ENCODE peak calls at places on chromosomes 12 and 14, in ten cellular contexts. N is lower leg skin, L is A549, J is body of pancreas, V is ovary, R is uterus, D is HepG2, E is esophagus squamous epithelium, Q is transverse colon, G is stomach. K is an unnamed sample.
A peak's percentile ranks its signal among the peaks of the same experiment; 100 is the strongest.

GRCh38 chr12:64256166-64256800 is 34.2 kb upstream of the KICS2 start:
- DNase-seq in E (no peak), G (no peak), N (no peak), J (no peak), V (no peak), D (peak; percentile 49), Q (no peak), L (peak; percentile 65), R (no peak), K (no peak)

GRCh38 chr14:23146423-23146910 is 27.4 kb upstream of the CEBPE start:
- DNase-seq in J (no peak), Q (no peak), L (no peak), N (no peak), E (no peak), V (no peak), D (no peak), G (no peak), R (no peak), K (no peak)

GRCh38 chr12:130465046-130465445 is 127.4 kb downstream of the PIWIL1 start:
- DNase-seq in Q (no peak), V (no peak), R (no peak), G (no peak), D (no peak), E (no peak), N (no peak), L (no peak), J (no peak), K (no peak)

GRCh38 chr14:105647784-105648608 is 121.6 kb downstream of the TMEM121 start:
- DNase-seq in D (no peak), N (no peak), E (no peak), R (no peak), G (no peak), L (no peak), V (no peak), Q (no peak), J (no peak), K (no peak)

GRCh38 chr12:93415723-93416464 is 25.9 kb downstream of the UBE2N start:
- DNase-seq in G (no peak), R (no peak), Q (no peak), J (no peak), E (no peak), D (no peak), L (no peak), V (no peak), N (no peak), K (no peak)

GRCh38 chr14:77051101-77051500 is 22.6 kb upstream of the IRF2BPL start:
- DNase-seq in V (no peak), R (peak; percentile 34), G (peak; percentile 60), L (no peak), Q (no peak), E (no peak), D (no peak), J (peak; percentile 56), N (peak; percentile 81), K (no peak)

GRCh38 chr12:41795066-41795465 is 349.6 kb downstream of the GXYLT1 start:
- DNase-seq in V (no peak), J (no peak), R (no peak), G (no peak), L (no peak), E (no peak), Q (no peak), D (no peak), N (no peak), K (no peak)

GRCh38 chr12:3536096-3536875 is 45.3 kb downstream of the PRMT8 start:
- DNase-seq in R (no peak), V (no peak), D (no peak), L (no peak), Q (no peak), G (no peak), N (no peak), J (no peak), E (no peak), K (no peak)

GRCh38 chr12:64943686-64944085 is 119.2 kb downstream of the TBC1D30 start:
- DNase-seq in D (no peak), J (no peak), Q (no peak), V (no peak), L (no peak), G (no peak), R (no peak), E (no peak), N (no peak), K (no peak)

DNA sequence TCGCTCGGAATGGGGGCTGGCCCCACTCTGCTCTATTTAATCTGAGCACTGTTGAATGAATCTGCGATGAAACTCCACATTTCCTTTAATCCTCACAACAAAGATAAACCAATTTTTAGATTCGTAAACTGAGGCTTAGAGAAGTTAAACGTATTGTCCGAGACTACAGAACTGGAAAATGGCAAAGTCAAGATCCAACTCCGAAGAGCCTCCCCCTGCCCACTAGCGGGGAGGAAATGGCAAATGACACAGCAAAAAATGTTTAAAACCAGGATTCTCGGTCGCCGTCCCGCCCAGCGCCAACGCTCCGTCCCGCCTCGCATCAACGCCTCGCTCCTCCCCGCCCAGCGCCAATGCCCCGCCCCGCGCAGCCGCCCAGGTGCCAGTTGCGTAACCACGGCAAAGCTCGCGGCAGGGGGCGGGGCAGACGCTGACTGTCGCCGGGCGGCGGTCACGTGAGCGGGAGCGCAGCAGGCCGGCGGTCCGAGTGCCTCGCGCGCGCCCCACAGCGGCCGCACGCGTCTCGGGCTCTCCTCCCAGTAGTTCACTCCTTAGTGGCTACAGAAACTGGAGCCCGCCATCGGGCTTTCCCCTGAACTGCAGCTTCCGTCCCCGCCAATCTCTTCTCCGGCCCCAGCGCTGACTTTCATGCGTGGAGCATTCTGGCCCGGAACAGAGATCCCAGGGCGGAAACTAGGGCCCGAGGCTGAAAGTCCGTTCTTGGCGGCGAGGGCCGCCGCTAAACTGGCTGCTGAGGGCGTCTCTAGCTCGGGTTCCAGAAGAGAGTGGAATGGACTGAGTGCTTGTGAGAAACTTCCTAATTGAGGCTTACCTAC is 13.6 kb upstream of the LRRC23 start:
- DNase-seq in V (peak; percentile 99), Q (peak; percentile 99), N (peak; percentile 95), L (peak; percentile 99), R (peak; percentile 97), J (peak; percentile 99), G (peak; percentile 99), D (peak; percentile 88), E (peak; percentile 71), K (peak; percentile 92)
- TF ChIP-seq POLR2A in V (peak; percentile 73), Q (peak; percentile 54), N (no peak), L (peak; percentile 70), R (peak; percentile 67), J (peak; percentile 70), G (no peak), D (peak; percentile 73), E (peak; percentile 67), K (peak; percentile 44)

GRCh38 chr12:32397703-32398102 is 1.7 kb upstream of the FGD4 start:
- DNase-seq in L (no peak), D (no peak), J (no peak), Q (no peak), R (no peak), G (no peak), V (no peak), E (no peak), N (no peak), K (no peak)

GRCh38 chr12:32400866-32401265 is 1.5 kb downstream of the FGD4 start:
- DNase-seq in R (no peak), V (no peak), Q (no peak), E (no peak), J (no peak), N (no peak), D (no peak), G (no peak), L (no peak), K (no peak)

GRCh38 chr12:32399045-32399372 is 349 bp upstream of the FGD4 start:
- DNase-seq in Q (peak; percentile 88), L (no peak), E (no peak), D (no peak), N (no peak), R (no peak), G (no peak), V (no peak), J (no peak), K (no peak)

GRCh38 chr12:32400114-32400672 is 835 bp downstream of the FGD4 start:
- DNase-seq in E (no peak), R (no peak), Q (peak; percentile 63), N (no peak), L (peak; percentile 30), D (no peak), V (no peak), J (no peak), G (peak; percentile 57), K (peak; percentile 31)

DNA sequence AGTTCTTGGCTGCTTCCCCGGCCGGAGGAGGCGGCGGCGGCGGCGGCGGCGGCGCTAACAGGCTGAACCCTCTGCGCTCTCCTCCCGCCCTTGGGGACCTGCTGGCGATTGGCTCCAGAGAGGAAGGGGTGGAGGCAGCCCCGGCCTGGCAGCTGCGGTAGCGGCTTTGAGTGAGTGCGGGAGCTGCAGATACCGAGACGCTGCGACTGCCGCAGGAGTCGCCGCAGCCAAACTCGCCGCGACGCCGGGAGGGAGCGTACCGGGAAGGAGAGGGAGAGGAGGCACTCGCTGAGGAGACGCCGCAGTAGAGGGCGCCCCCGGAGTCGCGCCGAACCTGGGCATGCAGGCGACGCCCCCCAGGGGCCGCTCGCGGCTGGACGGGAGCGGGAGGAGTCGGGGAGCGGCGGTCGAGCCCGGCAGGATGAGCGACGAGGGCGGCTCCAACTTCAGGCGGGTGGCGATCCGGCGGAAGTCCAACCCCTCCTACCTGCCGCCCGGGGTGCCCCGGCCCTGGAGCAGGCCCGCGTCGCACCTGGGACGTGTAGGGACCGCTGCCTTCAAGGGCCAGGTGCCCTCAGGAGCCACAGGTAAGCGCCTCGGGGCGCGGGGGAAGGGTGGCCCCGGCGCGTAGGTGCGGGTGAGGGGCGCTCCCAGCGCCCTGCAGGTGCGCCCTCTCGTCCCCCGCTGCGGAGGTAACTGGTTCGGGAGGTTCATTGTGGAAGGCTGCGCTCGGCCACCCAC is at the start of gene FGD4:
- DNase-seq in J (peak; percentile 96), R (peak; percentile 61), G (peak; percentile 92), V (peak; percentile 88), Q (peak; percentile 41), D (peak; percentile 69), N (peak; percentile 82), L (peak; percentile 91), E (peak; percentile 12), K (peak; percentile 92)
- TF ChIP-seq POLR2A in J (peak; percentile 97), R (peak; percentile 49), G (peak; percentile 88), V (peak; percentile 48), Q (peak; percentile 98), D (no peak), N (no peak), L (peak; percentile 55), E (peak; percentile 90), K (peak; percentile 56)

DNA sequence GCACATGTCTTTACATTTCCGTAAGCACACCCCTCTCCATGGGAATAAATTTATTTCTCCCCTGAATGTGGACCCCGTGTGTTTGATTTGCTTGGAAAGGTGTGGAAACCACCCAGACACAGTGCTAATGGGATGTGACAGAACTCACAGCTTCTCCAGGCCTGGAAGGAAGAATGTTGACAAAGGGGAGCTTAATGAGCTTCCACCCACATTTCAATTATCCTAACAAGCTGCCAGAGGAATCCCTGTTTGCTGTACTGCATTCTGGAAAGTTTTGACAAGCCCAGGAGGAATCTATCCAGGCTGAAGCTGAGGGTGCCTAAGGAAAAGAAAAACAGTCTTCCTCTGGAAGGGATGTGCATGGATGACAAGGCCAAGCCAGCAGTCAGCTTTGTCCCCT is 51.2 kb upstream of the CCDC60 start:
- DNase-seq in V (no peak), Q (no peak), L (no peak), G (no peak), R (no peak), E (no peak), N (no peak), J (no peak), D (no peak), K (no peak)
- TF ChIP-seq POLR2A in V (no peak), Q (no peak), L (no peak), G (no peak), R (no peak), E (no peak), N (no peak), J (no peak), D (no peak), K (no peak)

GRCh38 chr12:6233121-6233971 is 33.1 kb downstream of the CD9 start:
- DNase-seq in V (no peak), L (no peak), R (no peak), D (no peak), N (no peak), E (no peak), G (no peak), J (peak; percentile 65), Q (peak; percentile 82), K (no peak)
- TF ChIP-seq POLR2A in V (no peak), L (no peak), R (no peak), D (no peak), N (no peak), E (no peak), G (no peak), J (peak; percentile 59), Q (peak; percentile 64), K (no peak)

K was measured in H54.